ENCODE peak calls at places on chromosomes 4 and X, in six cellular contexts. B is fibroblast of lung; D is neural progenitor cell; A is CD8-positive, alpha-beta T cell; F is tibial nerve; J is astrocyte. U is an unnamed sample. For H3K4me1, the result is how much of the 10 kb centered on the place peaks cover.

GRCh38 chrX:104370089-104370488 is 115.4 kb upstream of the ESX1 start:
- DNase-seq in B (no peak), D (peak), A (no peak), F (no peak), J (no peak), U (no peak)

GRCh38 chr4:16199132-16199531 is 27.1 kb downstream of the TAPT1 start:
- DNase-seq in B (peak), D (peak), A (no peak), F (no peak), J (peak), U (peak)

GRCh38 chrX:119694601-119695534 is 1.9 kb upstream of the SEPTIN6 start:
- DNase-seq in B (no peak), D (peak), A (no peak), F (no peak), J (no peak), U (peak)

GRCh38 chr4:52091811-52092210 is 40.7 kb downstream of the SPATA18 start:
- DNase-seq in B (peak), D (no peak), A (no peak), F (no peak), J (peak), U (no peak)

GRCh38 chr4:78784255-78784654 is 8.1 kb downstream of the BMP2K start:
- DNase-seq in B (peak), D (peak), A (no peak), F (no peak), J (peak), U (no peak)

GRCh38 chr4:66911898-66912297 is 633.4 kb downstream of the CENPC start:
- DNase-seq in B (peak), D (no peak), A (no peak), F (no peak), J (peak), U (no peak)

GRCh38 chrX:45083314-45083713 is 117.4 kb downstream of the DIPK2B start:
- DNase-seq in B (no peak), D (no peak), A (no peak), F (no peak), J (no peak), U (no peak)

GRCh38 chrX:3142259-3143042 is 101.2 kb downstream of the ARSF start:
- DNase-seq in B (no peak), D (no peak), A (no peak), F (no peak), J (no peak), U (peak)

GRCh38 chrX:38232287-38232686 is 11.6 kb upstream of the SRPX start:
- DNase-seq in B (peak), D (no peak), A (no peak), F (no peak), J (peak), U (no peak)

GRCh38 chr4:126839066-126839465 is 793.7 kb upstream of the INTU start:
- DNase-seq in B (peak), D (no peak), A (no peak), F (no peak), J (peak), U (no peak)

GRCh38 chr4:169335331-169335730 is 64.6 kb upstream of the SH3RF1 start:
- DNase-seq in B (peak), D (no peak), A (no peak), F (no peak), J (peak), U (no peak)

GRCh38 chr4:81845761-81846160 is 374.1 kb upstream of the RASGEF1B start:
- DNase-seq in B (no peak), D (no peak), A (no peak), F (no peak), J (no peak), U (no peak)

GRCh38 chrX:101347859-101348451 is 587 bp downstream of the TIMM8A start:
- DNase-seq in B (peak), D (no peak), A (no peak), F (no peak), J (peak), U (no peak)

GRCh38 chr4:136818811-136819210 is 713.5 kb downstream of the PCDH18 start:
- DNase-seq in B (peak), D (no peak), A (no peak), F (no peak), J (peak), U (no peak)

GRCh38 chrX:1564750-1565683 is 26.4 kb upstream of the AKAP17A start:
- DNase-seq in B (no peak), D (no peak), A (no peak), F (no peak), J (no peak), U (no peak)

GRCh38 chr4:77913353-77913752 is 50.7 kb downstream of the MRPL1 start:
- DNase-seq in B (peak), D (no peak), A (no peak), F (no peak), J (peak), U (no peak)

DNA sequence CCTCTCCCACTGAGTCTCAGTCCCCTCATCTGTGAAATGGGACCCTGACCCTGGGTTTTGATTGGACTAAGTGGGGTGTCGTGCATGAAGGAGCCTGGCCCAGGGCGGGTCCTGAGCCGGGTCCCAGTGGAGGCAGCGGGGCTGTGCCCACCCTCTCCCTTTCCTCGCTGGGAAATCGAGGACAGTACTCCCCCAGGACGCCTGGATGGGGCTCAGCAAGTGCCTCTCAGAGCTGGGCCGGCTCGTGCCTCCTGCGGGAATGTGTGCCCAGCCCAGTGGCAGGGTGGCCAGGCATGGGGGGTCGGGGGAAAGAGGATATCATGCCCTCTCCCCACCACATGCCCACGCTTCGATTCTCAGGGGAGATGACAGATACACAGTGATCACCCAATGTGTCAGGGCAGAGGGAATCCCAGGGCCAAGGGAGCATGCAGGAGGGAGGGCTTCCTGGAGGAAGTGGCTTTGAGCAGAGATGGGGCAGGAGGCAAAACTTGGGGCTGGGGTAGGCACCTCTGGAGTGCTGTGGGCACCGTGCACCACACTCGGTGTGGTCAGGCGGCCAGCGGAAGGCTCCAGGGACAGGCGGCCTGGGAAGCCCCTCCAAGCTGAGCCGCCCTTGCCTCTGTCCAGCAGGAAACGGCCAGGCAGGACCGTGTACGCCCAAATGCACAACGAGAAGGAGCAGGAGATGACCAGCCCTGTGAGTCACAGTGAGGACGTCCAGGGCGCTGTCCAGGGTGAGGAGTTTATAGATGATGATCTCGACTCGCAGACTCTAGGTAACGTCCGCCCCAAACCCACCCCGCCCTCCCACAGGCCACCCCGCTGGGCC is 203.0 kb downstream of the AFAP1 start:
- DNase-seq in B (peak), D (peak), A (no peak), F (no peak), J (peak), U (no peak)
- H3K4me1 ChIP-seq in B (under half), D (under half), A (under half), F (under half), J (under half), U (under half)

GRCh38 chr4:10183462-10183861 is 66.9 kb upstream of the WDR1 start:
- DNase-seq in B (no peak), D (no peak), A (no peak), F (no peak), J (no peak), U (no peak)

GRCh38 chr4:10180603-10180926 is 64.0 kb upstream of the WDR1 start:
- DNase-seq in B (no peak), D (no peak), A (no peak), F (no peak), J (no peak), U (no peak)

GRCh38 chr4:10182446-10183424 is 66.1 kb upstream of the WDR1 start:
- DNase-seq in B (no peak), D (no peak), A (no peak), F (no peak), J (no peak), U (no peak)

GRCh38 chr4:10180927-10181744 is 64.5 kb upstream of the WDR1 start:
- DNase-seq in B (peak), D (no peak), A (no peak), F (no peak), J (no peak), U (peak)

DNA sequence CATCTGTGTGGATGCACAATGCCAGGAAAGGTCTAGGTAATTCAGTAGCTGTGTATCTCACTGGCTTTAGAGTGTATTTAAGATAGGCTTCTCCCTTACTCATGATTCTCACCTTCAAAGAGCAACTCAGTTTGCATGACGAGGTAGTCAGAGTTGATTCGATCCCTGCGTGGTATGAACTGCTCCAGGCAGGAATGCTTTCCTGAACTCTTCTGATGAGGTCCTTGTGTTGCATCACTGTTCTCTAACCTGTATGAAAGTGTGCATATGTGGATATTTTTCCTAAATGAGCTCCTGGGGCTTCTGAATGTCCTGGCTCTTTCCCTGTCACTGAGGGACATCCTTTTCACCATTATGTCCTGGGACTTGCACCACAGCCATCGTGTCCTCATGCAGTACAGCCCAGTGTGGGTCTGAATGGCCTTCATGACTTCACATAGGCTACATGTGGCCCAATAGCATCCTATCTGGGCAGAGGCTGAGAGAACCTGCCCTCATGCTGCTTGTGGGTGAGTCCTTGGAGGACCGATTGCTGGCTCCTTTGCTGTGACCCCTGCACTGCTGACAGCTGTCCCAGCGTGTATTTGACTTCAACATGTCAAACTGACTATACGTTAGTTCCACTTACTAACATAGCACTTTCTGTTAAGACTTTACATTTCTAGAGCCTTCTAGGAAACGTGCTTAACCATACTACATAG is 65.3 kb upstream of the WDR1 start:
- DNase-seq in B (no peak), D (no peak), A (no peak), F (no peak), J (no peak), U (no peak)
- H3K4me1 ChIP-seq in B (under half), D (under half), A (under half), F (under half), J (under half), U (under half)

GRCh38 chr4:1769692-1770091 is 23.4 kb upstream of the FGFR3 start:
- DNase-seq in B (no peak), D (no peak), A (no peak), F (no peak), J (no peak), U (no peak)
- H3K4me1 ChIP-seq in B (under half), D (half or more), A (under half), F (under half), J (under half), U (under half)

DNA sequence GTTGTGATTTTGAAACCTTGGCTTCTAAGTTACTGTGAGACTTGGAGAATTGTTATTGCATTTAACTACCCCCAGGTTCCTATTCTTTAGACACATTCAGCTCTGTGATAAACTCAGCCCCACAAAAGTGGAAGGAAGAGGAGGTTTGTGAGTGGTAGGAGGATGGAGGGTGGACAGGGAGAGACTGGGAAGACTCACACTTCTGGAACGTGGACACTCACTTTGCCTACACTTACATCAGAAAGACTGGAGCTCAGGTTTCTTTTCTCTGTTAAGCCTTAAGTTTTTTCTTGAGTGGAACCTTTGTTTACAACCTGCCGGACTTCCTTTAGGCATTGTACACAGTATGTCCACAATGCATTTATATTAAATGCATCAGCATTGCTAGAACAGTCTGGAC is 99.0 kb downstream of the AREG start:
- DNase-seq in B (peak), D (no peak), A (no peak), F (no peak), J (peak), U (no peak)
- H3K4me1 ChIP-seq in B (under half), D (under half), A (under half), F (under half), J (under half), U (under half)

GRCh38 chr4:74109894-74110605 is 11.1 kb upstream of the CXCL2 start:
- DNase-seq in B (peak), D (no peak), A (no peak), F (no peak), J (peak), U (no peak)

GRCh38 chr4:74109116-74109791 is 10.3 kb upstream of the CXCL2 start:
- DNase-seq in B (peak), D (peak), A (no peak), F (peak), J (peak), U (no peak)

GRCh38 chr4:74105656-74106275 is 6.8 kb upstream of the CXCL2 start:
- DNase-seq in B (no peak), D (no peak), A (no peak), F (no peak), J (no peak), U (no peak)

GRCh38 chr4:74110670-74111069 is 11.7 kb upstream of the CXCL2 start:
- DNase-seq in B (no peak), D (no peak), A (no peak), F (no peak), J (no peak), U (no peak)

GRCh38 chr4:74108457-74109115 is 9.6 kb upstream of the CXCL2 start:
- DNase-seq in B (no peak), D (no peak), A (no peak), F (no peak), J (no peak), U (no peak)
- H3K4me1 ChIP-seq in B (under half), D (under half), A (under half), F (under half), J (under half), U (under half)

GRCh38 chrX:73840120-73840924 is 277.3 kb downstream of the CHIC1 start:
- DNase-seq in B (no peak), D (no peak), A (no peak), F (no peak), J (no peak), U (no peak)

GRCh38 chrX:73842541-73843234 is 279.7 kb downstream of the CHIC1 start:
- DNase-seq in B (no peak), D (no peak), A (no peak), F (no peak), J (no peak), U (no peak)

GRCh38 chrX:73838123-73838522 is 275.1 kb downstream of the CHIC1 start:
- DNase-seq in B (no peak), D (no peak), A (no peak), F (no peak), J (no peak), U (no peak)

GRCh38 chrX:73839152-73839551 is 276.2 kb downstream of the CHIC1 start:
- DNase-seq in B (no peak), D (no peak), A (no peak), F (no peak), J (no peak), U (no peak)

GRCh38 chrX:73841337-73841736 is 278.3 kb downstream of the CHIC1 start:
- DNase-seq in B (no peak), D (no peak), A (no peak), F (no peak), J (no peak), U (no peak)
- H3K4me1 ChIP-seq in B (under half), D (under half), A (under half), F (under half), J (under half), U (under half)

GRCh38 chr4:55184600-55185523 is 59.5 kb upstream of the KDR start:
- DNase-seq in B (peak), D (no peak), A (no peak), F (peak), J (peak), U (peak)

GRCh38 chr4:55186700-55187099 is 61.3 kb upstream of the KDR start:
- DNase-seq in B (no peak), D (peak), A (no peak), F (no peak), J (no peak), U (no peak)

GRCh38 chr4:55181606-55182005 is 56.2 kb upstream of the KDR start:
- DNase-seq in B (peak), D (no peak), A (no peak), F (no peak), J (peak), U (no peak)

GRCh38 chr4:55183926-55184599 is 58.7 kb upstream of the KDR start:
- DNase-seq in B (peak), D (no peak), A (no peak), F (peak), J (peak), U (no peak)

GRCh38 chr4:55186123-55186522 is 60.7 kb upstream of the KDR start:
- DNase-seq in B (no peak), D (no peak), A (no peak), F (no peak), J (no peak), U (no peak)
- H3K4me1 ChIP-seq in B (under half), D (under half), A (under half), F (under half), J (under half), U (under half)

GRCh38 chr4:110615366-110616161 is 7.3 kb downstream of the PITX2 start:
- DNase-seq in B (no peak), D (peak), A (no peak), F (no peak), J (no peak), U (no peak)
- H3K4me1 ChIP-seq in B (under half), D (half or more), A (under half), F (under half), J (under half), U (under half)